ENCODE peak calls at places on chromosomes 1 and 21, in eight cellular contexts. I, O, T, S, N, B, P and Q are unnamed samples.
A peak's percentile ranks its signal among the peaks of the same experiment; 100 is the strongest.

GRCh38 chr1:199096601-199097000 is 457.8 kb downstream of the PTPRC start:
- DNase-seq in S (no peak), N (no peak), B (no peak), I (no peak), O (no peak), T (no peak), P (no peak), Q (no peak)

GRCh38 chr1:32741417-32742131 is 39.0 kb upstream of the SYNC start:
- DNase-seq in T (peak; percentile 64), N (peak; percentile 45), I (no peak), B (no peak), P (peak; percentile 93), S (no peak), O (peak; percentile 9), Q (no peak)

GRCh38 chr1:24557711-24558121 is 1.8 kb downstream of the NCMAP start:
- DNase-seq in I (no peak), P (no peak), B (no peak), S (no peak), N (no peak), O (peak; percentile 83), T (no peak), Q (peak; percentile 31)

GRCh38 chr1:53580739-53581475 is 121.7 kb downstream of the DMRTB1 start:
- DNase-seq in O (no peak), P (no peak), S (no peak), B (no peak), I (no peak), T (no peak), N (no peak), Q (no peak)

GRCh38 chr1:227901906-227902640 is 45.7 kb downstream of the WNT9A start:
- DNase-seq in I (no peak), P (no peak), T (no peak), S (no peak), B (no peak), O (no peak), N (no peak), Q (peak; percentile 48)

GRCh38 chr1:41874903-41875411 is 43.8 kb downstream of the HIVEP3 start:
- DNase-seq in P (no peak), I (no peak), N (no peak), T (no peak), S (no peak), B (no peak), O (no peak), Q (no peak)

GRCh38 chr1:92315766-92316413 is 17.0 kb downstream of the RPAP2 start:
- DNase-seq in T (no peak), I (no peak), O (no peak), B (no peak), N (peak; percentile 15), P (no peak), S (no peak), Q (no peak)

GRCh38 chr21:32392880-32393676 is at the start of gene URB1:
- DNase-seq in B (peak; percentile 69), P (peak; percentile 98), S (peak; percentile 73), I (peak; percentile 86), O (peak; percentile 94), T (peak; percentile 98), N (peak; percentile 97), Q (peak; percentile 98)

GRCh38 chr1:211938473-211939080 is 96.8 kb downstream of the INTS7 start:
- DNase-seq in P (no peak), B (no peak), T (no peak), S (no peak), N (no peak), O (peak; percentile 77), I (no peak), Q (no peak)

GRCh38 chr1:192639607-192640368 is 3.8 kb downstream of the RGS13 start:
- DNase-seq in P (peak; percentile 29), S (no peak), I (no peak), T (peak; percentile 3), O (peak; percentile 21), B (no peak), N (no peak), Q (no peak)

GRCh38 chr1:47690341-47691244 is 252.7 kb downstream of the FOXD2 start:
- DNase-seq in I (peak; percentile 5), O (no peak), T (no peak), S (no peak), B (no peak), N (no peak), P (no peak), Q (peak; percentile 9)

GRCh38 chr21:15140321-15141019 is 75.7 kb upstream of the NRIP1 start:
- DNase-seq in S (no peak), B (peak; percentile 55), P (no peak), N (no peak), T (no peak), I (no peak), O (no peak), Q (no peak)

GRCh38 chr1:232110281-232111090 is 483.9 kb downstream of the DISC1 start:
- DNase-seq in B (no peak), O (no peak), P (peak; percentile 59), I (no peak), S (no peak), N (no peak), T (no peak), Q (no peak)

GRCh38 chr1:112698366-112699310 is 8.3 kb downstream of the RHOC start:
- DNase-seq in N (peak; percentile 73), O (no peak), B (no peak), S (peak; percentile 39), P (no peak), I (no peak), T (no peak), Q (no peak)

GRCh38 chr1:82632164-82632563 is 831.4 kb downstream of the ADGRL2 start:
- DNase-seq in O (no peak), N (peak; percentile 78), S (no peak), T (no peak), P (no peak), I (no peak), B (no peak), Q (no peak)

GRCh38 chr1:241627453-241628329 is 12.5 kb downstream of the CHML start:
- DNase-seq in B (no peak), S (peak; percentile 12), I (no peak), P (peak; percentile 48), O (peak; percentile 77), T (peak; percentile 36), N (peak; percentile 55), Q (peak; percentile 66)

GRCh38 chr1:115457295-115457694 is 119.2 kb upstream of the NGF start:
- DNase-seq in B (no peak), I (no peak), N (peak; percentile 83), T (no peak), O (no peak), P (no peak), S (no peak), Q (no peak)

GRCh38 chr21:33251119-33251518 is 15.0 kb upstream of the IL10RB start:
- DNase-seq in I (no peak), S (no peak), T (no peak), O (no peak), N (no peak), B (no peak), P (no peak), Q (no peak)

GRCh38 chr1:166695115-166695514 is 144.2 kb upstream of the POGK start:
- DNase-seq in S (no peak), I (no peak), N (peak; percentile 59), P (no peak), B (no peak), T (no peak), O (no peak), Q (no peak)

GRCh38 chr1:201536542-201536941 is 2.4 kb upstream of the NAV1 start:
- DNase-seq in I (peak; percentile 85), O (no peak), B (no peak), N (no peak), S (no peak), T (no peak), P (peak; percentile 85), Q (no peak)

GRCh38 chr1:149884433-149885363 is 14.7 kb upstream of the BOLA1 start:
- DNase-seq in T (no peak), P (peak; percentile 36), I (no peak), S (peak; percentile 75), N (peak; percentile 81), B (no peak), O (peak; percentile 63), Q (no peak)

GRCh38 chr1:150243003-150243402 is 7.1 kb upstream of the ANP32E start:
- DNase-seq in N (no peak), P (no peak), S (no peak), B (no peak), O (no peak), I (no peak), T (no peak), Q (no peak)

GRCh38 chr1:89261926-89262540 is 10.6 kb downstream of the GBP5 start:
- DNase-seq in S (no peak), N (peak; percentile 59), I (no peak), T (no peak), B (no peak), O (no peak), P (no peak), Q (no peak)

GRCh38 chr1:33329600-33330305 is 8.9 kb upstream of the A3GALT2 start:
- DNase-seq in S (no peak), I (no peak), B (no peak), O (no peak), N (no peak), P (no peak), T (no peak), Q (peak; percentile 41)

GRCh38 chr1:93603106-93603505 is 78.5 kb downstream of the BCAR3 start:
- DNase-seq in T (no peak), B (no peak), O (no peak), P (no peak), I (no peak), S (no peak), N (no peak), Q (no peak)

GRCh38 chr1:115239148-115239820 is 98.8 kb downstream of the NGF start:
- DNase-seq in P (peak; percentile 72), O (no peak), N (no peak), B (no peak), S (no peak), T (no peak), I (no peak), Q (no peak)